ENCODE peak calls at places on chromosomes 5 and 9, in six cellular contexts. F is H9, V is IMR-90, J is H1, R is mesenchymal stem cell, P is trophoblast cell. I is an unnamed sample. For H3K4me1, the result is how much of the 10 kb centered on the place peaks cover.

GRCh38 chr9:125523681-125524080 is 183.3 kb downstream of the MAPKAP1 start:
- DNase-seq in F (no peak), V (no peak), J (no peak), R (no peak), P (no peak), I (no peak)

GRCh38 chr9:88108779-88109178 is 29.5 kb downstream of the SPATA31C2 start:
- DNase-seq in F (peak), V (no peak), J (no peak), R (no peak), P (no peak), I (no peak)

GRCh38 chr5:106876665-106877194 is 794.0 kb downstream of the EFNA5 start:
- DNase-seq in F (no peak), V (no peak), J (no peak), R (no peak), P (peak), I (no peak)

GRCh38 chr5:123943136-123943535 is 431.2 kb downstream of the CSNK1G3 start:
- DNase-seq in F (no peak), V (no peak), J (no peak), R (no peak), P (no peak), I (no peak)

GRCh38 chr5:29984153-29984534 is 1209.3 kb upstream of the CDH6 start:
- DNase-seq in F (no peak), V (no peak), J (no peak), R (no peak), P (no peak), I (no peak)

GRCh38 chr5:117454716-117455212 is 880.1 kb upstream of the SEMA6A start:
- DNase-seq in F (peak), V (peak), J (peak), R (no peak), P (peak), I (peak)

GRCh38 chr9:29208670-29209069 is 1635.4 kb upstream of the C9orf72 start:
- DNase-seq in F (no peak), V (no peak), J (no peak), R (no peak), P (no peak), I (no peak)

GRCh38 chr5:180862645-180863044 is 1.6 kb upstream of the ZFP62 start:
- DNase-seq in F (peak), V (no peak), J (no peak), R (no peak), P (no peak), I (no peak)

GRCh38 chr5:136200130-136200529 is 7.2 kb upstream of the SMIM32 start:
- DNase-seq in F (no peak), V (no peak), J (no peak), R (no peak), P (no peak), I (no peak)

DNA sequence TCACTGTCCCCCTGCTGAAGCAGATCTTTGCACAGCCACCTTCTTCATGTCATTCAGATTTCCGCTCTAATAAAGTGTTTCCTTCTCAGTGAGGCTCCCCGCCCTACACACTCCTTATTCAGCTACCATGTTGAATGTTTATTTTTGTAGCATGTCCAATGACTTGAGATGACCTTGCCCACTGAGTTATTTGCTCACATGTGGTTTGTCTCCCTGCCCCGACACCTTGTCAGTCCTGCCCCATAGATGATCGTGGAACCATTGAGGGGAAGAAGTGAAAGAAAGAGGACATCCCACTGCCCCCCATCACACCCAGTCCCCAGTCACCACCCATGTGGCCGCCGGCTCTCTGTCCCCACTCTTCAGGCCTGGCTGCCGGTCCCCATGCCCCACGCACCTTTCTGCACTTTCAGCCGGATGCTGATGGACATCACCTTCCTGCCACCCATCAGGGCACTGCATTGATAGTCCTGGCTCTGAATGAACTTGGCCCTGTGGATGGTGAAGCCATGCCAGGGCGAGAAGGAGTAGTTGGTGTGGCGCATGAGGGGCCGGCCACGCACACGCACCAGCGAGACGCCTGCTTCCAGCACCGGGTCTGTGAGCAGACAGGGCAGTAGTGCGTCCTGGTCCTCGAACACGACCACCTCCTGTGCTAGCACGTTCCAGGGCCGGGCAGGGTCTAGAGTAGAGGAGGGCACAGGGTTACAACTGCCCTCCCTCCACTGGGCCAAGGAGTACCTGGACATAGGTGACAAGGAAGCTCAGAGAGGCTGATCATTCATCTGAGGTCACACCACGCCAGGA is 6.5 kb downstream of the CSF1R start:
- DNase-seq in F (peak), V (no peak), J (no peak), R (no peak), P (no peak), I (no peak)
- H3K4me1 ChIP-seq in F (under half), V (under half), J (under half), R (under half), P (under half), I (under half)

GRCh38 chr9:114156311-114156657 is 947 bp downstream of the COL27A1 start:
- DNase-seq in F (no peak), V (no peak), J (no peak), R (no peak), P (peak), I (no peak)
- H4K91ac ChIP-seq in F (no peak), V (peak), J (no peak), R (no peak), P (peak), I (no peak)

GRCh38 chr9:133167096-133167695 is 3.5 kb upstream of the GBGT1 start:
- DNase-seq in F (no peak), V (no peak), J (no peak), R (no peak), P (no peak), I (no peak)
- H3K4me1 ChIP-seq in F (under half), V (under half), J (under half), R (under half), P (under half), I (under half)

GRCh38 chr9:37987467-37987981 is 81.5 kb downstream of the SHB start:
- DNase-seq in F (no peak), V (no peak), J (no peak), R (no peak), P (no peak), I (no peak)

GRCh38 chr9:37988041-37988440 is 81.0 kb downstream of the SHB start:
- DNase-seq in F (no peak), V (no peak), J (no peak), R (no peak), P (no peak), I (no peak)

GRCh38 chr9:37990404-37991015 is 78.5 kb downstream of the SHB start:
- DNase-seq in F (no peak), V (no peak), J (no peak), R (no peak), P (no peak), I (no peak)

GRCh38 chr9:37988602-37989001 is 80.4 kb downstream of the SHB start:
- DNase-seq in F (no peak), V (no peak), J (no peak), R (no peak), P (no peak), I (no peak)

GRCh38 chr9:37989632-37990155 is 79.3 kb downstream of the SHB start:
- DNase-seq in F (no peak), V (no peak), J (no peak), R (no peak), P (peak), I (no peak)
- H4K91ac ChIP-seq in F (no peak), V (no peak), J (no peak), R (no peak), P (no peak), I (no peak)

GRCh38 chr5:150598046-150598445 is 42.4 kb upstream of the SYNPO start:
- DNase-seq in F (no peak), V (no peak), J (no peak), R (no peak), P (no peak), I (no peak)
- H3K4me1 ChIP-seq in F (under half), V (under half), J (under half), R (under half), P (under half), I (under half)